ENCODE peak calls at places on chromosomes 13 and 19, in five cellular contexts. One of them, this sample, is unnamed.

GRCh38 chr19:21023901-21024300 is 3.4 kb downstream of the ZNF430 start:
- DNase-seq in tibial nerve: no peak
- DNase-seq in CD8-positive, alpha-beta T cell: no peak
- DNase-seq in thyroid gland: no peak
- DNase-seq in thoracic aorta: no peak
- DNase-seq in this sample: peak; percentile 19

GRCh38 chr13:40897058-40897457 is 107.6 kb downstream of the SLC25A15 start:
- DNase-seq in tibial nerve: no peak
- DNase-seq in CD8-positive, alpha-beta T cell: no peak
- DNase-seq in thyroid gland: no peak
- DNase-seq in thoracic aorta: no peak
- DNase-seq in this sample: no peak

GRCh38 chr13:25848822-25849740 is 202.7 kb downstream of the SHISA2 start:
- DNase-seq in tibial nerve: no peak
- DNase-seq in CD8-positive, alpha-beta T cell: no peak
- DNase-seq in thyroid gland: no peak
- DNase-seq in thoracic aorta: no peak
- DNase-seq in this sample: no peak

GRCh38 chr19:1172353-1173159 is 1.5 kb downstream of the SBNO2 start:
- DNase-seq in tibial nerve: no peak
- DNase-seq in CD8-positive, alpha-beta T cell: peak; percentile 17
- DNase-seq in thyroid gland: peak; percentile 85
- DNase-seq in thoracic aorta: no peak
- DNase-seq in this sample: peak; percentile 65

GRCh38 chr19:56661248-56661647 is 10.3 kb downstream of the ZNF835 start:
- DNase-seq in tibial nerve: no peak
- DNase-seq in CD8-positive, alpha-beta T cell: no peak
- DNase-seq in thyroid gland: no peak
- DNase-seq in thoracic aorta: no peak
- DNase-seq in this sample: no peak

GRCh38 chr13:40517486-40518311 is 148.7 kb downstream of the FOXO1 start:
- DNase-seq in tibial nerve: no peak
- DNase-seq in CD8-positive, alpha-beta T cell: no peak
- DNase-seq in thyroid gland: no peak
- DNase-seq in thoracic aorta: no peak
- DNase-seq in this sample: no peak

GRCh38 chr19:5095568-5095850 is 126.6 kb downstream of the KDM4B start:
- DNase-seq in tibial nerve: no peak
- DNase-seq in CD8-positive, alpha-beta T cell: no peak
- DNase-seq in thyroid gland: no peak
- DNase-seq in thoracic aorta: no peak
- DNase-seq in this sample: no peak

GRCh38 chr13:51488212-51488611 is 35.4 kb upstream of the INTS6 start:
- DNase-seq in tibial nerve: no peak
- DNase-seq in CD8-positive, alpha-beta T cell: no peak
- DNase-seq in thyroid gland: no peak
- DNase-seq in thoracic aorta: no peak
- DNase-seq in this sample: no peak

GRCh38 chr13:101398920-101399319 is 17.4 kb downstream of the NALCN start:
- DNase-seq in tibial nerve: no peak
- DNase-seq in CD8-positive, alpha-beta T cell: no peak
- DNase-seq in thyroid gland: no peak
- DNase-seq in thoracic aorta: no peak
- DNase-seq in this sample: peak; percentile 29

GRCh38 chr13:31134055-31134711 is 27.5 kb downstream of the HSPH1 start:
- DNase-seq in tibial nerve: no peak
- DNase-seq in CD8-positive, alpha-beta T cell: no peak
- DNase-seq in thyroid gland: no peak
- DNase-seq in thoracic aorta: no peak
- DNase-seq in this sample: no peak

GRCh38 chr19:3287814-3288213 is 63.4 kb downstream of the CELF5 start:
- DNase-seq in tibial nerve: no peak
- DNase-seq in CD8-positive, alpha-beta T cell: no peak
- DNase-seq in thyroid gland: no peak
- DNase-seq in thoracic aorta: no peak
- DNase-seq in this sample: no peak

GRCh38 chr19:677201-677600 is 1.0 kb downstream of the FSTL3 start:
- DNase-seq in tibial nerve: peak; percentile 73
- DNase-seq in CD8-positive, alpha-beta T cell: peak; percentile 17
- DNase-seq in thyroid gland: peak; percentile 70
- DNase-seq in thoracic aorta: peak; percentile 72
- DNase-seq in this sample: peak; percentile 81

GRCh38 chr13:92135509-92135908 is 737.1 kb downstream of the GPC5 start:
- DNase-seq in tibial nerve: no peak
- DNase-seq in CD8-positive, alpha-beta T cell: no peak
- DNase-seq in thyroid gland: no peak
- DNase-seq in thoracic aorta: no peak
- DNase-seq in this sample: no peak

GRCh38 chr19:42450314-42450934 is 7.7 kb upstream of the CXCL17 start:
- DNase-seq in tibial nerve: peak; percentile 64
- DNase-seq in CD8-positive, alpha-beta T cell: peak; percentile 81
- DNase-seq in thyroid gland: peak; percentile 88
- DNase-seq in thoracic aorta: peak; percentile 51
- DNase-seq in this sample: peak; percentile 90

GRCh38 chr13:98879127-98879520 is 98.7 kb downstream of the DOCK9 start:
- DNase-seq in tibial nerve: no peak
- DNase-seq in CD8-positive, alpha-beta T cell: no peak
- DNase-seq in thyroid gland: no peak
- DNase-seq in thoracic aorta: no peak
- DNase-seq in this sample: no peak

GRCh38 chr13:101575591-101575990 is 123.1 kb downstream of the ITGBL1 start:
- DNase-seq in tibial nerve: no peak
- DNase-seq in CD8-positive, alpha-beta T cell: no peak
- DNase-seq in thyroid gland: peak; percentile 37
- DNase-seq in thoracic aorta: no peak
- DNase-seq in this sample: peak; percentile 31

GRCh38 chr13:99677388-99677951 is 176.2 kb downstream of the TM9SF2 start:
- DNase-seq in tibial nerve: no peak
- DNase-seq in CD8-positive, alpha-beta T cell: no peak
- DNase-seq in thyroid gland: no peak
- DNase-seq in thoracic aorta: no peak
- DNase-seq in this sample: no peak

GRCh38 chr19:33414667-33415605 is 41.4 kb downstream of the CEBPG start:
- DNase-seq in tibial nerve: no peak
- DNase-seq in CD8-positive, alpha-beta T cell: no peak
- DNase-seq in thyroid gland: no peak
- DNase-seq in thoracic aorta: no peak
- DNase-seq in this sample: no peak

GRCh38 chr19:3057275-3057714 is 5.0 kb downstream of the TLE5 start:
- DNase-seq in tibial nerve: peak; percentile 77
- DNase-seq in CD8-positive, alpha-beta T cell: no peak
- DNase-seq in thyroid gland: peak; percentile 97
- DNase-seq in thoracic aorta: peak; percentile 51
- DNase-seq in this sample: peak; percentile 65

GRCh38 chr13:113864303-113864890 is 521 bp upstream of the GAS6 start:
- DNase-seq in tibial nerve: no peak
- DNase-seq in CD8-positive, alpha-beta T cell: no peak
- DNase-seq in thyroid gland: no peak
- DNase-seq in thoracic aorta: no peak
- DNase-seq in this sample: peak; percentile 31

GRCh38 chr19:35114656-35115537 is 726 bp upstream of the FXYD3 start:
- DNase-seq in tibial nerve: peak; percentile 75
- DNase-seq in CD8-positive, alpha-beta T cell: peak; percentile 65
- DNase-seq in thyroid gland: peak; percentile 38
- DNase-seq in thoracic aorta: no peak
- DNase-seq in this sample: peak; percentile 62

GRCh38 chr13:29577135-29578051 is 18.1 kb downstream of the SLC7A1 start:
- DNase-seq in tibial nerve: no peak
- DNase-seq in CD8-positive, alpha-beta T cell: no peak
- DNase-seq in thyroid gland: no peak
- DNase-seq in thoracic aorta: no peak
- DNase-seq in this sample: no peak

DNA sequence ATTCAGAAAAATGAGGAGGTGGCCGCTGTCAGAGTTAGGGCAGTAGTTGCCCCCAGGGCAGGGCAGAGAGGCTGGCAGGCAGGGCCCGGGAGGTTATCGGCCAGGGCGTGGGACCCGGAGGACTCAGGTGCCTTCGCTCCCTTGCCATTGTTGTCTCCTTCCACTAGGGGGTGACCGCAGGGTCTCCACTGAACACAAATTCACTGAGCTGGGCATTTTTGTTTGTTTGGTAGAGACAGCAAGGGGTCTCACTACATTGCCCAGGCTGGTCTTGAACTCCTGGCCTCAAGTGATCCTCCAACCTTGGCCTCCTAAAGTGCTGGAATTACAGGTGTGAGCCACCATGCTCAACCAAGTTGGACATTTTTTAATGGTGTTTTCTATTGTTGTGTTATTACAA is 25.1 kb downstream of the CARS2 start:
- DNase-seq in tibial nerve: no peak
- DNase-seq in CD8-positive, alpha-beta T cell: no peak
- DNase-seq in thyroid gland: no peak
- DNase-seq in thoracic aorta: no peak
- DNase-seq in this sample: no peak
- TF ChIP-seq CTCF in tibial nerve: no peak
- TF ChIP-seq CTCF in CD8-positive, alpha-beta T cell: no peak
- TF ChIP-seq CTCF in thyroid gland: no peak
- TF ChIP-seq CTCF in thoracic aorta: peak; percentile 30
- TF ChIP-seq CTCF in this sample: peak; percentile 56

DNA sequence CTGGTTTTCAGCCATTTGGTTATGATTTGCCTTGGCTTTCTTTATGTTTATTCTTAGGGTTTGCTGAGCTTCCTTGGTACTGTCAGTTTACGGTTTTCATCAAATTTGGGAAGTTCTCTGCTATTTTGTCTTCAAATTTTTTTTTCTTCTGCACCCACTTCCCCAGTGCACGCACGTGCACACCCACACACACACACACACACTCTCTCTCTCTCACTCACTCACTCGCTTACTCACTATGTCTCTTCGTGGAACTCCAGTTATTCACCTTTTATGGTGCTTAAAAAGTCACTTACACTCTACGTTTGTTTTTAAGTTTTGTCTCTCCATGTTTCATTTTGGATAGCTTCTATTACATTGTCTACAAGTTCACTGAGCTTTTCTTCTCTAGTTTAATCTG is 7.1 kb downstream of the AKAP11 start:
- DNase-seq in tibial nerve: no peak
- DNase-seq in CD8-positive, alpha-beta T cell: peak; percentile 24
- DNase-seq in thyroid gland: no peak
- DNase-seq in thoracic aorta: no peak
- DNase-seq in this sample: no peak
- H3K4me3 ChIP-seq in tibial nerve: no peak overlapping the region
- H3K4me3 ChIP-seq in CD8-positive, alpha-beta T cell: no peak overlapping the region
- H3K4me3 ChIP-seq in thyroid gland: no peak overlapping the region
- H3K4me3 ChIP-seq in thoracic aorta: no peak overlapping the region
- H3K4me3 ChIP-seq in this sample: no peak overlapping the region

GRCh38 chr19:11281336-11282049 is 14.5 kb upstream of the TSPAN16 start:
- DNase-seq in tibial nerve: no peak
- DNase-seq in CD8-positive, alpha-beta T cell: no peak
- DNase-seq in thyroid gland: no peak
- DNase-seq in thoracic aorta: no peak
- DNase-seq in this sample: no peak

GRCh38 chr19:11291415-11291814 is 4.5 kb upstream of the TSPAN16 start:
- DNase-seq in tibial nerve: no peak
- DNase-seq in CD8-positive, alpha-beta T cell: no peak
- DNase-seq in thyroid gland: no peak
- DNase-seq in thoracic aorta: no peak
- DNase-seq in this sample: no peak

GRCh38 chr19:11284535-11284934 is 11.4 kb upstream of the TSPAN16 start:
- DNase-seq in tibial nerve: no peak
- DNase-seq in CD8-positive, alpha-beta T cell: no peak
- DNase-seq in thyroid gland: peak; percentile 65
- DNase-seq in thoracic aorta: no peak
- DNase-seq in this sample: no peak

GRCh38 chr19:11288349-11288748 is 7.6 kb upstream of the TSPAN16 start:
- DNase-seq in tibial nerve: no peak
- DNase-seq in CD8-positive, alpha-beta T cell: no peak
- DNase-seq in thyroid gland: no peak
- DNase-seq in thoracic aorta: no peak
- DNase-seq in this sample: peak; percentile 50

GRCh38 chr19:11286312-11286974 is 9.5 kb upstream of the TSPAN16 start:
- DNase-seq in tibial nerve: no peak
- DNase-seq in CD8-positive, alpha-beta T cell: no peak
- DNase-seq in thyroid gland: no peak
- DNase-seq in thoracic aorta: no peak
- DNase-seq in this sample: peak; percentile 49
- TF ChIP-seq CTCF in tibial nerve: peak; percentile 8
- TF ChIP-seq CTCF in CD8-positive, alpha-beta T cell: no peak
- TF ChIP-seq CTCF in thyroid gland: peak; percentile 13
- TF ChIP-seq CTCF in thoracic aorta: peak; percentile 15
- TF ChIP-seq CTCF in this sample: no peak

GRCh38 chr19:39037194-39037593 is 4.8 kb upstream of the FBXO27 start:
- DNase-seq in tibial nerve: no peak
- DNase-seq in CD8-positive, alpha-beta T cell: no peak
- DNase-seq in thyroid gland: no peak
- DNase-seq in thoracic aorta: no peak
- DNase-seq in this sample: no peak

GRCh38 chr19:39032164-39032918 is at the start of gene FBXO27:
- DNase-seq in tibial nerve: no peak
- DNase-seq in CD8-positive, alpha-beta T cell: no peak
- DNase-seq in thyroid gland: peak; percentile 8
- DNase-seq in thoracic aorta: no peak
- DNase-seq in this sample: no peak

DNA sequence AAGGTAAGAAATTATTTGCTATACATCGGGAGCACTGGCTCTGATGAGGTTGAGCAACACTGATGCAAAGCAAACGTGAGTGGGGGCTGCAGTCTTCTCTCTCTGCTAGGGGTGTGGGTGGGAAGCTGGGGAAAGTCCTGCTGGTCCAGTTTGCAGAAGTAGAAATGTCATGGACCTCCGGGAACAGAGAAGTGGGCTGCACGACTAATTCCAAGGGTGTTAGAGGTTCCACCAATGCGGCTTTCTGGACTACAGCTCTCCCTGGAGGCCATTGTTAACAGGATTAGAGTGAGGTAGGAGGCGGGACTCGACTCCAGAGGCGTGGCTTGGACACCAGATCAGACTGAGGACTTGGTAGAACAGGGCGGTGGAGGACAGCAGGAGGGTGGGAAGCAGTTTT is 5.7 kb upstream of the FBXO27 start:
- DNase-seq in tibial nerve: no peak
- DNase-seq in CD8-positive, alpha-beta T cell: no peak
- DNase-seq in thyroid gland: peak; percentile 35
- DNase-seq in thoracic aorta: no peak
- DNase-seq in this sample: peak; percentile 50
- H3K4me3 ChIP-seq in tibial nerve: no peak overlapping the region
- H3K4me3 ChIP-seq in CD8-positive, alpha-beta T cell: no peak overlapping the region
- H3K4me3 ChIP-seq in thyroid gland: no peak overlapping the region
- H3K4me3 ChIP-seq in thoracic aorta: no peak overlapping the region
- H3K4me3 ChIP-seq in this sample: no peak overlapping the region

DNA sequence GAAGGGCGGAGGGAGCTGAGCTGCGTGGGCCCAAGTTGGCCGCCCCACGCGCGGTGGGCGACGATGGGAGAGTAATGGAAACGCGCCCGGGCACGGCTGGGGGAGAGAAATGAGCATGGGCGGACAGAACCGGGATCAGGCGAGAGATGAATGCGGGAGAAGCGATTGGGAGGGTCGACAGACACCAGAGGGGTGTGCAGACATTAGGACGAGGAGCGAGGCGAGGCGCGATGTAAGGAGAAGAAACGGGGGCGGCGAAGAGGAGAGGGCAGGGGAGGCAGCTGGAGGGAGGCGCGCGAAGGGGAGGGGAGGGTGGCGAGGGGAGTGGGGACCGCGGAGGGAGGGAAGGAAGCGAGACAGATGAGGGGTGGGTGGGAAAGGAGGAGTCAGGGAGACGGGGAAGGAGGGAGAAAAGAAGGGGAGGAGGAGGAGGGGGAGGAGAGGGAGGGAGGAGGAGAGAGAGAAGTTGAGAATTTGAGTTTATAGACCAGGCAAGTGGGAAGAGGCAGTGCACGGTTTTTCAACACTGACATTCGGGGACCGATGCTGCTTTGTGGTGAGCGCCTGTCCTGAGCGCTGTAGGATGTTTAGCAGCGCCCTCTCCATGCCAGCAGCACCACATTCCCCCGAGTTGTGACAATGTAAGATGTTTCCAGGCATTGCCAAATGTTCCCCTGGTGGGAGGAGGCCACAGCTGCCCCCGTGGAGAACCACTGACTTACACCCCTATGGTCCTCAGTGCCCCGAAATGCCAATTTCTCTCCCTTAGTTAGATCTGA is at the start of gene SHISA7:
- DNase-seq in tibial nerve: no peak
- DNase-seq in CD8-positive, alpha-beta T cell: no peak
- DNase-seq in thyroid gland: no peak
- DNase-seq in thoracic aorta: no peak
- DNase-seq in this sample: no peak
- TF ChIP-seq CTCF in tibial nerve: no peak
- TF ChIP-seq CTCF in CD8-positive, alpha-beta T cell: no peak
- TF ChIP-seq CTCF in thyroid gland: no peak
- TF ChIP-seq CTCF in thoracic aorta: no peak
- TF ChIP-seq CTCF in this sample: no peak

This sample was measured in fibroblast of the aortic adventitia.